ENCODE peak calls at places on chromosomes 16 and 17, in five cellular contexts. R is stomach, X is PC-9, N is sigmoid colon, D is GM23248. G is an unnamed sample. For H3K4me1, the result is how much of the 10 kb centered on the place peaks cover.

GRCh38 chr17:5812590-5812989 is 228.3 kb upstream of the NLRP1 start:
- DNase-seq in R (no peak), X (no peak), N (no peak), D (no peak), G (no peak)

GRCh38 chr17:78421084-78421533 is 42.7 kb downstream of the PGS1 start:
- DNase-seq in R (no peak), X (no peak), N (no peak), D (no peak), G (peak)

GRCh38 chr17:28042657-28042720 is at the start of gene NLK:
- DNase-seq in R (no peak), X (no peak), N (no peak), D (no peak), G (no peak)

GRCh38 chr16:23229714-23230113 is 47.2 kb downstream of the SCNN1G start:
- DNase-seq in R (no peak), X (peak), N (no peak), D (no peak), G (no peak)

GRCh38 chr17:64491034-64491860 is 5.6 kb downstream of the POLG2 start:
- DNase-seq in R (no peak), X (peak), N (no peak), D (peak), G (no peak)

GRCh38 chr17:83200231-83200699 is 120.9 kb downstream of the METRNL start:
- DNase-seq in R (peak), X (peak), N (peak), D (peak), G (peak)

GRCh38 chr17:63120406-63120805 is 154.4 kb downstream of the TANC2 start:
- DNase-seq in R (no peak), X (peak), N (no peak), D (peak), G (no peak)

GRCh38 chr16:3780570-3780969 is 63.2 kb upstream of the TRAP1 start:
- DNase-seq in R (no peak), X (no peak), N (no peak), D (peak), G (no peak)

GRCh38 chr17:8005951-8006730 is 3.7 kb downstream of the GUCY2D start:
- DNase-seq in R (no peak), X (no peak), N (peak), D (no peak), G (peak)

GRCh38 chr17:38424297-38424972 is 3.8 kb upstream of the ARHGAP23 start:
- DNase-seq in R (no peak), X (no peak), N (no peak), D (no peak), G (no peak)
- H3K4me1 ChIP-seq in R (half or more), X (under half), N (under half), D (under half), G (under half)

GRCh38 chr17:40326014-40326831 is 17.2 kb downstream of the RARA start:
- DNase-seq in R (no peak), X (peak), N (no peak), D (no peak), G (peak)

GRCh38 chr17:40323731-40324650 is 15.0 kb downstream of the RARA start:
- DNase-seq in R (no peak), X (peak), N (peak), D (peak), G (peak)

GRCh38 chr17:40326832-40327199 is 17.8 kb downstream of the RARA start:
- DNase-seq in R (no peak), X (peak), N (no peak), D (no peak), G (no peak)

GRCh38 chr17:40327244-40327666 is 18.3 kb downstream of the RARA start:
- DNase-seq in R (no peak), X (no peak), N (no peak), D (no peak), G (no peak)

DNA sequence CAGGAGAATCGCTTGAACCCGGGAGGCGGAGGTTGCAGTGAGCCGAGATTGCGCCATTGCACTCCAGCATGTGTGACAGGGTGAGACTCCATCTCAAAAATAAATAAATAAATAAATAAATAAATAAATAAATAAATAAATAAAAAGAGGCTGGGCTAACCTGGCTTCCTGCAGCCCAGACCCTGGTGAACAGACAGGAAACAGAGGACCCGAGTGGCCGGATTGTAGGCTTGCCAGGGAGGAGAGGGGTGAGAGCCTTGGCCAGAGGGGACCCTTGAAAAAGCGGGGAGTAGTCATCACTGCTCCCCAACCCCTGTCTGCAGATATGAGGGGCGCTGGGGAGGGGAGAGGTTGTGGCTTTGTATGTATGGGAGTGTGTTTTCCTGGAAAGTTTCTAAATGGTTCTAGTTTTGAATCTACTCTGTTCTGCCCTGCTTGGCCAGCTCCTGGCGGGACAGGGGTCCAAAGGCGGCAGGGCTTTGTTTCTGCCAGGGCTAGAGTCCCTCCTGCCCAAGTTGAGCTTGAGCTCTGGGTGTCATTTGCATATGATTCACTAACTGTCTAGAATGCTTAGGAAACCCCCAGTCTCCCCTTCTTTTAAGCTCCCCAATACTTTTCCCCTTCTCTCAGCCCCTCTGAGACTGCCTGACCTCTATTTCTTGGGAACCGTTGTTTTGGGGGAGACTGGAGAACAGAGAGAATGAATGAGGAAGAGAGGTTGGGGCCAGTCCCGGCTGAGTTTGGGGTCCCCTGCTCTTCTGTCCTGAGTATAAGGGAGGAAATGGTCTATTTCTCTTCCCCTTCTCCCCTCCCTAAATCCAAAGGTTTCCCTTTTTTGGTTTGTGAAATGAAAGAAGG is 16.4 kb downstream of the RARA start:
- DNase-seq in R (no peak), X (no peak), N (no peak), D (no peak), G (peak)
- H3K4me1 ChIP-seq in R (half or more), X (under half), N (under half), D (half or more), G (half or more)

DNA sequence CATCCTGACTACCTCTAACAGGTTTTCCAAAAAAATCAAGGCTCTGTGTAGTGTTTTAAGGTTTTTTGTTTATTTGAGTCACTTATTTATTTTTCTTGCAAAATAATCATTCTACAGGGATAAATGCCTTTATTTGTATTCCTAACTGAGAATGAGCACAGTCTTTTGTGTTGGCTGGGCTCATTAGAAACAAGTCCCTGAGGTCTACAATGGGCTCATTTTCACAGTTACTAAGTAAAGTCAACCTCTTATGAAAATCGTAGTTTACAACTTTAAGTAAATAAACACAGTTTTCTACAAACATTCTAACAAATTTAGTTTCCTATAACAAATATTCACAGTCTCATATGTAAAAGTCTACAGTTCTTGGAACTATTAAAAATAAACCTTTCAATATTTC is 31.6 kb upstream of the CDH5 start:
- DNase-seq in R (no peak), X (no peak), N (no peak), D (no peak), G (no peak)
- H3K4me1 ChIP-seq in R (under half), X (under half), N (under half), D (under half), G (under half)

GRCh38 chr17:21198411-21198810 is 15.6 kb downstream of the TMEM11 start:
- DNase-seq in R (no peak), X (no peak), N (no peak), D (no peak), G (no peak)
- H3K4me1 ChIP-seq in R (half or more), X (under half), N (under half), D (under half), G (under half)

GRCh38 chr17:79778504-79779087 is 648 bp downstream of the CBX2 start:
- DNase-seq in R (no peak), X (no peak), N (peak), D (no peak), G (peak)

GRCh38 chr17:79777844-79778503 is at the start of gene CBX2:
- DNase-seq in R (peak), X (no peak), N (peak), D (peak), G (peak)

GRCh38 chr17:79779661-79780365 is 1.9 kb downstream of the CBX2 start:
- DNase-seq in R (no peak), X (no peak), N (no peak), D (no peak), G (peak)

GRCh38 chr17:79777166-79777843 is 643 bp upstream of the CBX2 start:
- DNase-seq in R (peak), X (no peak), N (peak), D (peak), G (peak)

DNA sequence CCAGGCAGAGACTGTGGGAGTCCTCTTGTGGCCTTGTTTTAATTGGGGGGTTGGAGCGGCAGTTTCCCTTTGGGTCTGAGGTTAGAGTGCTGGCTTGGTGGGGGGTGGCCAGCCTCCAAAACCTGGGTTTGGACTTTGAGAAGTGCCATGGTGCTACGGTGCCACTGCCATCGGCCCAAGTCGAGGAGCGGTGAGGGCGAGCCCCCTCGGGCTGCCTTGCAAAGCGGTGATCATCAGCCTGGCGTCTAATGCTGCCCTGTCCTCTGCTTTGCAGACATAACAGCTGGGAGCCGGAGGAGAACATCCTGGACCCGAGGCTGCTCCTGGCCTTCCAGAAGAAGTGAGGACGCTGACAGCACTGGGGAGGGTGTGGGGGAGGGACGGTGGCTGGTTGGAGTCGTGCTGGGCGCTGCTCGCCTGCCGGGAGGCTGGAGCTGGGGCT is 1.2 kb downstream of the CBX2 start:
- DNase-seq in R (no peak), X (no peak), N (no peak), D (no peak), G (peak)
- H3K4me1 ChIP-seq in R (under half), X (under half), N (under half), D (under half), G (under half)

GRCh38 chr16:30063893-30064745 is 1.4 kb upstream of the ALDOA start:
- DNase-seq in R (peak), X (peak), N (peak), D (peak), G (peak)
- H3K4me1 ChIP-seq in R (half or more), X (half or more), N (under half), D (under half), G (under half)

DNA sequence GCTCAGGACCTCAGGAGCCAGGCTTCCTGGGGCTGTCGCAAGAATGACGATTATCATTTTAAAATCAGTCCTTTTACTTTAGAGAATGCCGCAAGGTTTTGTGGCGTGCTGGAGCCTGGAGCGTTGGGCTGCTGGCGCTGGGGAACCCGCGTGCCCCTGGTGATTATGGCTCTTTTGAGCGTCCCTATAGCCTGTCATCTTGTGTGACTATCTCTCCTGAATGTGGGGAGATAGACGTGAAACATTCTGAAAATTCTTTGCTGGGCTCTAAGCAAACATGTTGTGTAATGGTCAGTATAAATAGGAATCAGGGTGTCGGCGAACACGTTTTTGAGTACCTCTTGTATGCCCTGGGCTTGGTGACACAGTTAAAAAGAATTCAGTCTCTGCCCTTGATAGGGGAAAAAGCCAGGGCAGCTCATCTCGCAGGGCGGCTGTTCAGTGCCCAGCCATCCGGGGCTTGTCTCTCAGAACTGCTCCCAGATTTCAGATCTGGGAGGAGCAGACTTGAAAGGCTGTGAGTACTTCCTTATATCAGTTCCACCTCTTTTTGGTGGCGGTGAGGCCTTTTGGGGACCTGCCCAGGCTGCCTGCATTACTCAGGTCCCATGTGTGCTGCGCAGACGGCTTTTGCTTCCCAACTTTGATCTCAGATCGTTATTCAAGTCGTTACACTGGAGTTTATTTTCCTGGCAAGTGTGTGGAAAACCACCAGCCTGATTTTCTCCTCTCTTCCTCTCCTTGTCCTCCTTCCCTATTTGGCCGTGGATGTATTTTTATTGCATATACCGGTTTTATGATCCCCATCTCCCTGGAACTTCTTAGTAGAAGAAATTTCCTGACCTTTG is 976 bp downstream of the SLC7A6 start:
- DNase-seq in R (peak), X (peak), N (peak), D (peak), G (peak)
- H3K4me1 ChIP-seq in R (half or more), X (under half), N (under half), D (under half), G (under half)

G was measured in kidney.